ENCODE peak calls at places on chromosomes 6 and 20, in nine cellular contexts. M is RPMI8226, H is choroid plexus epithelial cell, P is K562, O is omental fat pad, K is ovary, J is endothelial cell, X is esophagus squamous epithelium, L is NCI-H1105. W is an unnamed sample.
A peak's percentile ranks its signal among the peaks of the same experiment; 100 is the strongest.

GRCh38 chr6:150026976-150027805 is 1.9 kb upstream of the RAET1L start:
- DNase-seq in H (no peak), O (no peak), P (no peak), X (no peak), K (no peak), L (no peak), M (peak; percentile 8), J (no peak), W (no peak)

GRCh38 chr20:64109831-64110391 is 2.5 kb upstream of the NPBWR2 start:
- DNase-seq in K (peak; percentile 5), L (no peak), M (peak; percentile 15), H (no peak), X (no peak), J (no peak), O (peak; percentile 15), P (no peak), W (no peak)

GRCh38 chr6:156787569-156788492 is 10.7 kb downstream of the ARID1B start:
- DNase-seq in H (no peak), M (no peak), P (no peak), K (no peak), L (no peak), X (no peak), J (no peak), O (no peak), W (no peak)

GRCh38 chr20:30168025-30168799 is 1089.3 kb upstream of the DEFB115 start:
- DNase-seq in O (no peak), X (no peak), K (peak; percentile 26), P (no peak), L (no peak), H (no peak), M (no peak), J (no peak), W (no peak)

GRCh38 chr6:151096255-151096612 is 143.5 kb upstream of the AKAP12 start:
- DNase-seq in X (no peak), L (no peak), J (no peak), H (no peak), P (no peak), M (no peak), O (no peak), K (no peak), W (no peak)

GRCh38 chr6:89146748-89147715 is 1.2 kb downstream of the PM20D2 start:
- DNase-seq in H (peak; percentile 61), P (no peak), O (no peak), K (no peak), J (no peak), M (peak; percentile 59), L (no peak), X (no peak), W (peak; percentile 68)

GRCh38 chr6:88455317-88455716 is 289.2 kb upstream of the CNR1 start:
- DNase-seq in P (no peak), M (no peak), X (no peak), L (no peak), O (no peak), J (no peak), H (no peak), K (no peak), W (no peak)

GRCh38 chr6:87945966-87946365 is 101.7 kb upstream of the SPACA1 start:
- DNase-seq in O (no peak), J (no peak), X (no peak), K (no peak), P (no peak), L (no peak), H (no peak), M (no peak), W (no peak)

GRCh38 chr6:2523061-2523460 is 227.7 kb downstream of the MYLK4 start:
- DNase-seq in K (no peak), H (no peak), X (no peak), M (no peak), J (no peak), O (no peak), L (no peak), P (no peak), W (no peak)

GRCh38 chr20:43102394-43102793 is 87.3 kb downstream of the PTPRT start:
- DNase-seq in K (no peak), P (peak; percentile 52), O (no peak), H (no peak), J (no peak), L (no peak), M (peak; percentile 6), X (no peak), W (no peak)

GRCh38 chr20:33242319-33243100 is 6.7 kb downstream of the BPIFA1 start:
- DNase-seq in L (no peak), M (no peak), J (no peak), O (no peak), X (no peak), H (no peak), K (no peak), P (no peak), W (no peak)

GRCh38 chr6:3281669-3282460 is 23.1 kb downstream of the PSMG4 start:
- DNase-seq in M (no peak), P (no peak), L (no peak), O (no peak), K (peak; percentile 26), X (no peak), J (no peak), H (peak; percentile 90), W (no peak)

GRCh38 chr6:137471497-137471896 is 22.7 kb downstream of the OLIG3 start:
- DNase-seq in L (no peak), O (no peak), H (no peak), M (no peak), P (no peak), X (no peak), K (no peak), J (no peak), W (no peak)

GRCh38 chr6:79586548-79586947 is 44.6 kb upstream of the SH3BGRL2 start:
- DNase-seq in X (no peak), P (peak; percentile 49), L (no peak), M (no peak), J (peak; percentile 7), K (no peak), H (peak; percentile 71), O (no peak), W (peak; percentile 19)

GRCh38 chr20:31630187-31630790 is 7.4 kb upstream of the COX4I2 start:
- DNase-seq in L (no peak), J (no peak), P (no peak), X (no peak), O (no peak), H (peak; percentile 42), M (peak; percentile 85), K (no peak), W (no peak)

GRCh38 chr20:8212286-8212685 is 80.2 kb downstream of the PLCB1 start:
- DNase-seq in P (no peak), O (no peak), M (no peak), J (no peak), X (no peak), L (no peak), K (no peak), H (no peak), W (no peak)